ENCODE peak calls at places on chromosomes 1 and 21, in seven cellular contexts. E, Q, N, K, T, V and Y are unnamed samples.

GRCh38 chr1:14113841-14114567 is 414.0 kb downstream of the PRDM2 start:
- DNase-seq in N (no peak), T (no peak), E (no peak), Q (peak), V (no peak), K (peak), Y (peak)

GRCh38 chr1:186476306-186477040 is 15.6 kb upstream of the PDC start:
- DNase-seq in E (no peak), Q (no peak), N (no peak), V (no peak), K (no peak), T (no peak), Y (no peak)

GRCh38 chr1:43912607-43913006 is 21.0 kb upstream of the ARTN start:
- DNase-seq in T (no peak), V (no peak), N (no peak), K (no peak), Q (no peak), E (no peak), Y (no peak)

GRCh38 chr1:154329551-154330131 is 4.3 kb downstream of the ATP8B2 start:
- DNase-seq in V (no peak), T (no peak), N (no peak), E (no peak), Q (peak), K (no peak), Y (no peak)

GRCh38 chr1:39236971-39237370 is 32.5 kb downstream of the MACF1 start:
- DNase-seq in V (no peak), T (no peak), E (no peak), N (no peak), Q (no peak), K (no peak), Y (no peak)

GRCh38 chr1:56992318-56993136 is 26.7 kb upstream of the C8B start:
- DNase-seq in V (no peak), K (no peak), Q (no peak), E (no peak), T (no peak), N (no peak), Y (no peak)

GRCh38 chr1:234967121-234967520 is 161.5 kb downstream of the TOMM20 start:
- DNase-seq in K (no peak), T (no peak), V (no peak), N (no peak), E (no peak), Q (no peak), Y (no peak)

GRCh38 chr1:42931108-42931539 is 27.5 kb downstream of the SLC2A1 start:
- DNase-seq in N (peak), V (no peak), E (peak), Q (no peak), T (peak), K (peak), Y (peak)

GRCh38 chr1:157025856-157026255 is 19.7 kb downstream of the ARHGEF11 start:
- DNase-seq in E (no peak), K (no peak), N (no peak), V (no peak), T (no peak), Q (no peak), Y (no peak)

GRCh38 chr1:43018091-43018490 is 59.4 kb upstream of the SLC2A1 start:
- DNase-seq in E (no peak), Q (no peak), K (no peak), T (no peak), N (no peak), V (no peak), Y (no peak)

GRCh38 chr1:68043443-68044090 is 6.9 kb downstream of the DIRAS3 start:
- DNase-seq in E (no peak), N (no peak), K (no peak), Q (no peak), T (no peak), V (no peak), Y (no peak)

GRCh38 chr1:7248828-7249227 is 463.6 kb downstream of the CAMTA1 start:
- DNase-seq in T (no peak), K (no peak), V (no peak), Q (no peak), E (no peak), N (no peak), Y (no peak)

GRCh38 chr1:116503535-116504307 is 67.1 kb downstream of the CD58 start:
- DNase-seq in E (peak), V (no peak), Q (no peak), N (no peak), K (no peak), T (no peak), Y (no peak)

GRCh38 chr1:1050577-1051052 is 23.5 kb downstream of the RNF223 start:
- DNase-seq in N (no peak), E (no peak), Q (no peak), V (no peak), T (no peak), K (no peak), Y (no peak)

GRCh38 chr1:3642921-3643675 is 6.8 kb downstream of the WRAP73 start:
- DNase-seq in K (no peak), N (no peak), Q (no peak), V (no peak), E (no peak), T (no peak), Y (no peak)

GRCh38 chr1:2335721-2336475 is 55.5 kb downstream of the MORN1 start:
- DNase-seq in N (no peak), T (no peak), K (no peak), V (no peak), E (no peak), Q (no peak), Y (no peak)

GRCh38 chr1:53122194-53122846 is 20.1 kb downstream of the SLC1A7 start:
- DNase-seq in T (no peak), N (peak), E (no peak), V (no peak), K (no peak), Q (no peak), Y (no peak)

GRCh38 chr1:85343612-85344255 is 67.3 kb upstream of the BCL10 start:
- DNase-seq in K (no peak), V (no peak), Q (no peak), E (no peak), N (peak), T (no peak), Y (peak)

GRCh38 chr1:59577774-59578173 is 237.0 kb upstream of the HOOK1 start:
- DNase-seq in Q (no peak), E (no peak), T (no peak), N (no peak), V (no peak), K (no peak), Y (no peak)

GRCh38 chr21:44907966-44908364 is 12.7 kb downstream of the ITGB2 start:
- DNase-seq in Q (no peak), V (no peak), N (no peak), E (no peak), K (peak), T (no peak), Y (no peak)

GRCh38 chr1:15452216-15452615 is 4.3 kb upstream of the CELA2A start:
- DNase-seq in E (no peak), N (peak), V (no peak), K (no peak), T (no peak), Q (no peak), Y (peak)

GRCh38 chr1:12339410-12339809 is 109.6 kb downstream of the VPS13D start:
- DNase-seq in K (peak), N (no peak), T (no peak), E (no peak), Q (no peak), V (no peak), Y (no peak)

GRCh38 chr1:182279724-182280506 is 111.7 kb downstream of the GLUL start:
- DNase-seq in E (no peak), N (peak), T (no peak), V (peak), K (peak), Q (peak), Y (no peak)

GRCh38 chr1:82388679-82389078 is 587.9 kb downstream of the ADGRL2 start:
- DNase-seq in V (no peak), Q (no peak), T (no peak), K (peak), N (peak), E (no peak), Y (peak)

GRCh38 chr1:1118011-1118892 is 2.4 kb upstream of the C1orf159 start:
- DNase-seq in K (no peak), N (no peak), Q (no peak), V (no peak), E (no peak), T (no peak), Y (no peak)

GRCh38 chr1:57295326-57295725 is 128.5 kb downstream of the DAB1 start:
- DNase-seq in T (no peak), V (no peak), Q (no peak), E (no peak), K (no peak), N (no peak), Y (no peak)